ENCODE peak calls at places on chromosomes 12 and 14, in nine cellular contexts. O is head of caudate nucleus; L is AG09319; A is IMR-90; H is NCI-H82; Z is PC-3; R is vagina; D is stimulated activated CD4-positive, alpha-beta T cell treated with anti-CD3 and anti-CD28 coated beads, Interleukin-2, amount 100 ng/mL, for 24 hours; F is NCI-H1105. C is an unnamed sample.

GRCh38 chr12:110109037-110109836 is 14.9 kb upstream of the IFT81 start:
- DNase-seq in R (peak), A (peak), O (no peak), D (no peak), H (peak), L (peak), F (no peak), Z (peak), C (peak)

GRCh38 chr12:119258149-119258548 is 76.4 kb upstream of the CCDC60 start:
- DNase-seq in Z (no peak), D (no peak), R (no peak), H (peak), F (no peak), A (no peak), L (no peak), O (no peak), C (no peak)

GRCh38 chr14:52021971-52022600 is 32.7 kb downstream of the RTRAF start:
- DNase-seq in D (no peak), A (peak), L (no peak), F (no peak), O (no peak), H (no peak), R (no peak), Z (no peak), C (no peak)

GRCh38 chr14:93566065-93566693 is 135.4 kb downstream of the UNC79 start:
- DNase-seq in O (no peak), A (no peak), H (no peak), F (no peak), Z (no peak), R (no peak), L (no peak), D (no peak), C (no peak)

GRCh38 chr12:76444408-76444984 is 96.3 kb upstream of the BBS10 start:
- DNase-seq in L (no peak), A (peak), H (no peak), O (no peak), F (no peak), D (no peak), R (no peak), Z (no peak), C (no peak)

GRCh38 chr12:22039361-22039760 is 6.7 kb upstream of the CMAS start:
- DNase-seq in Z (no peak), A (no peak), L (no peak), D (no peak), H (no peak), F (no peak), R (no peak), O (no peak), C (no peak)

GRCh38 chr14:82999802-83000201 is 1466.1 kb upstream of the SEL1L start:
- DNase-seq in H (peak), Z (no peak), L (no peak), F (no peak), A (peak), R (no peak), O (no peak), D (no peak), C (peak)

GRCh38 chr12:112762753-112763152 is 28.8 kb upstream of the RPH3A start:
- DNase-seq in L (no peak), D (no peak), O (no peak), A (no peak), H (peak), Z (no peak), R (no peak), F (no peak), C (no peak)

GRCh38 chr12:89945123-89945522 is 236.5 kb upstream of the ATP2B1 start:
- DNase-seq in R (no peak), Z (no peak), O (no peak), L (no peak), F (no peak), H (no peak), A (no peak), D (no peak), C (no peak)

GRCh38 chr12:20624718-20625117 is 70.4 kb upstream of the SLCO1C1 start:
- DNase-seq in O (no peak), L (no peak), A (peak), D (no peak), Z (peak), R (no peak), F (peak), H (peak), C (peak)

GRCh38 chr12:124716208-124717141 is 147.2 kb downstream of the SCARB1 start:
- DNase-seq in O (no peak), H (no peak), L (no peak), Z (no peak), F (peak), D (no peak), A (no peak), R (no peak), C (no peak)

GRCh38 chr14:82855912-82856381 is 1322.3 kb upstream of the SEL1L start:
- DNase-seq in F (peak), D (no peak), A (peak), R (no peak), L (no peak), Z (peak), H (peak), O (peak), C (peak)

GRCh38 chr12:103832048-103832798 is 8.8 kb downstream of the NT5DC3 start:
- DNase-seq in Z (no peak), A (no peak), D (no peak), F (no peak), O (no peak), L (no peak), R (no peak), H (no peak), C (no peak)

GRCh38 chr12:23230899-23231298 is 605.9 kb downstream of the ETNK1 start:
- DNase-seq in F (no peak), L (no peak), A (no peak), Z (no peak), O (no peak), H (no peak), R (no peak), D (no peak), C (no peak)

GRCh38 chr12:77189463-77189862 is 124.1 kb upstream of the E2F7 start:
- DNase-seq in R (no peak), D (no peak), Z (no peak), A (peak), L (no peak), H (peak), F (no peak), O (no peak), C (peak)

GRCh38 chr14:64234877-64235651 is 59.1 kb downstream of the ESR2 start:
- DNase-seq in R (no peak), A (peak), L (no peak), H (peak), F (peak), D (no peak), Z (peak), O (no peak), C (peak)

GRCh38 chr12:120343692-120344091 is 16.1 kb upstream of the PLA2G1B start:
- DNase-seq in L (no peak), F (no peak), H (no peak), O (no peak), Z (no peak), A (no peak), D (no peak), R (no peak), C (no peak)

GRCh38 chr14:68576496-68577244 is 216.2 kb downstream of the ZFP36L1 start:
- DNase-seq in D (no peak), L (peak), H (no peak), O (no peak), F (no peak), R (no peak), A (peak), Z (peak), C (peak)

GRCh38 chr12:67151891-67152290 is 117.3 kb upstream of the CAND1 start:
- DNase-seq in H (no peak), F (no peak), Z (no peak), D (no peak), R (no peak), A (no peak), L (no peak), O (no peak), C (no peak)

GRCh38 chr12:84455598-84455997 is 457.0 kb downstream of the SLC6A15 start:
- DNase-seq in H (no peak), D (no peak), F (no peak), R (no peak), Z (no peak), L (no peak), O (no peak), A (no peak), C (no peak)

GRCh38 chr14:34536951-34537676 is 2.4 kb downstream of the EAPP start:
- DNase-seq in F (no peak), L (no peak), A (peak), O (no peak), D (no peak), H (no peak), R (no peak), Z (no peak), C (no peak)

GRCh38 chr12:92928431-92928961 is 599 bp downstream of the EEA1 start:
- DNase-seq in O (no peak), R (no peak), H (peak), A (no peak), L (peak), D (peak), F (peak), Z (peak), C (peak)

GRCh38 chr14:50666772-50667490 is 1.2 kb downstream of the SAV1 start:
- DNase-seq in A (peak), D (peak), F (peak), L (peak), O (peak), R (no peak), H (peak), Z (peak), C (peak)

GRCh38 chr12:88242939-88243338 is 100.8 kb downstream of the TMTC3 start:
- DNase-seq in F (no peak), R (no peak), H (no peak), A (no peak), D (no peak), O (no peak), L (no peak), Z (no peak), C (no peak)

GRCh38 chr14:30620178-30620577 is 1.9 kb upstream of the SCFD1 start:
- DNase-seq in D (no peak), O (no peak), R (no peak), H (no peak), L (no peak), A (peak), F (no peak), Z (peak), C (peak)

GRCh38 chr12:7832059-7832696 is 40.5 kb downstream of the SLC2A14 start:
- DNase-seq in O (no peak), F (no peak), H (peak), D (peak), L (peak), A (peak), Z (peak), R (no peak), C (peak)

GRCh38 chr12:93733358-93733757 is 56.2 kb downstream of the CRADD start:
- DNase-seq in L (no peak), R (no peak), O (no peak), A (no peak), D (no peak), F (no peak), H (no peak), Z (no peak), C (no peak)

GRCh38 chr14:95319312-95320075 is at the start of gene CLMN:
- DNase-seq in R (no peak), O (no peak), A (peak), D (peak), H (peak), L (no peak), Z (peak), F (peak), C (peak)

GRCh38 chr14:102353126-102353619 is 9.5 kb downstream of the CINP start:
- DNase-seq in O (no peak), H (no peak), D (no peak), Z (no peak), A (no peak), L (no peak), R (no peak), F (no peak), C (no peak)

GRCh38 chr12:66241061-66242043 is 52.3 kb downstream of the IRAK3 start:
- DNase-seq in H (no peak), F (no peak), O (no peak), D (no peak), R (no peak), A (peak), Z (peak), L (peak), C (peak)

GRCh38 chr14:69535230-69535848 is 39.3 kb downstream of the CCDC177 start:
- DNase-seq in D (no peak), H (peak), O (peak), A (peak), L (peak), F (peak), R (no peak), Z (peak), C (peak)

GRCh38 chr12:85725991-85726390 is 110.2 kb downstream of the RASSF9 start:
- DNase-seq in O (no peak), R (no peak), L (no peak), D (no peak), F (peak), H (peak), Z (no peak), A (no peak), C (no peak)

GRCh38 chr12:117685115-117685926 is 283.5 kb downstream of the KSR2 start:
- DNase-seq in Z (peak), R (peak), H (peak), L (peak), A (no peak), O (no peak), F (no peak), D (no peak), C (peak)

GRCh38 chr12:40691913-40692616 is at the start of gene CNTN1:
- DNase-seq in H (peak), Z (no peak), O (peak), F (peak), L (peak), A (peak), R (peak), D (peak), C (no peak)

GRCh38 chr14:92942136-92942535 is 19.2 kb downstream of the CHGA start:
- DNase-seq in Z (no peak), O (no peak), H (no peak), R (no peak), D (no peak), F (no peak), L (no peak), A (no peak), C (no peak)

GRCh38 chr12:53728206-53728605 is 954 bp upstream of the CALCOCO1 start:
- DNase-seq in F (no peak), R (no peak), D (no peak), O (no peak), Z (no peak), L (no peak), A (no peak), H (peak), C (no peak)